ENCODE peak calls at places on chromosome 4, in seven cellular contexts. One of them, this sample, is unnamed.

GRCh38 chr4:19025031-19025430 is 1003.5 kb upstream of the LCORL start:
- DNase-seq in IMR-90: no peak
- DNase-seq in SJCRH30: no peak
- DNase-seq in NCI-H510A treated with DMSO at 0.1 percent for 48 hours: no peak
- DNase-seq in NCI-H2029: no peak
- DNase-seq in substantia nigra: no peak
- DNase-seq in stimulated activated CD4-positive, alpha-beta T cell treated with anti-CD3 and anti-CD28 coated beads, Interleukin-2, amount 100 ng/mL, for 24 hours: no peak
- DNase-seq in this sample: no peak

GRCh38 chr4:139266583-139267257 is 13.3 kb downstream of the MGARP start:
- DNase-seq in IMR-90: peak; percentile 86
- DNase-seq in SJCRH30: peak; percentile 69
- DNase-seq in NCI-H510A treated with DMSO at 0.1 percent for 48 hours: peak; percentile 5
- DNase-seq in NCI-H2029: peak; percentile 21
- DNase-seq in substantia nigra: peak; percentile 15
- DNase-seq in stimulated activated CD4-positive, alpha-beta T cell treated with anti-CD3 and anti-CD28 coated beads, Interleukin-2, amount 100 ng/mL, for 24 hours: peak; percentile 81
- DNase-seq in this sample: no peak

GRCh38 chr4:112377127-112377635 is 80.0 kb downstream of the ALPK1 start:
- DNase-seq in IMR-90: no peak
- DNase-seq in SJCRH30: no peak
- DNase-seq in NCI-H510A treated with DMSO at 0.1 percent for 48 hours: no peak
- DNase-seq in NCI-H2029: no peak
- DNase-seq in substantia nigra: no peak
- DNase-seq in stimulated activated CD4-positive, alpha-beta T cell treated with anti-CD3 and anti-CD28 coated beads, Interleukin-2, amount 100 ng/mL, for 24 hours: no peak
- DNase-seq in this sample: no peak

GRCh38 chr4:176789955-176790354 is 2.8 kb downstream of the VEGFC start:
- DNase-seq in IMR-90: peak; percentile 81
- DNase-seq in SJCRH30: peak; percentile 61
- DNase-seq in NCI-H510A treated with DMSO at 0.1 percent for 48 hours: peak; percentile 10
- DNase-seq in NCI-H2029: peak; percentile 4
- DNase-seq in substantia nigra: no peak
- DNase-seq in stimulated activated CD4-positive, alpha-beta T cell treated with anti-CD3 and anti-CD28 coated beads, Interleukin-2, amount 100 ng/mL, for 24 hours: no peak
- DNase-seq in this sample: no peak

GRCh38 chr4:110610940-110611785 is 11.7 kb downstream of the PITX2 start:
- DNase-seq in IMR-90: no peak
- DNase-seq in SJCRH30: no peak
- DNase-seq in NCI-H510A treated with DMSO at 0.1 percent for 48 hours: no peak
- DNase-seq in NCI-H2029: no peak
- DNase-seq in substantia nigra: no peak
- DNase-seq in stimulated activated CD4-positive, alpha-beta T cell treated with anti-CD3 and anti-CD28 coated beads, Interleukin-2, amount 100 ng/mL, for 24 hours: no peak
- DNase-seq in this sample: no peak

GRCh38 chr4:132982151-132982550 is 166.9 kb upstream of the PCDH10 start:
- DNase-seq in IMR-90: no peak
- DNase-seq in SJCRH30: no peak
- DNase-seq in NCI-H510A treated with DMSO at 0.1 percent for 48 hours: no peak
- DNase-seq in NCI-H2029: no peak
- DNase-seq in substantia nigra: no peak
- DNase-seq in stimulated activated CD4-positive, alpha-beta T cell treated with anti-CD3 and anti-CD28 coated beads, Interleukin-2, amount 100 ng/mL, for 24 hours: no peak
- DNase-seq in this sample: no peak

GRCh38 chr4:158821228-158822009 is 52.6 kb downstream of the FNIP2 start:
- DNase-seq in IMR-90: peak; percentile 55
- DNase-seq in SJCRH30: no peak
- DNase-seq in NCI-H510A treated with DMSO at 0.1 percent for 48 hours: no peak
- DNase-seq in NCI-H2029: no peak
- DNase-seq in substantia nigra: no peak
- DNase-seq in stimulated activated CD4-positive, alpha-beta T cell treated with anti-CD3 and anti-CD28 coated beads, Interleukin-2, amount 100 ng/mL, for 24 hours: no peak
- DNase-seq in this sample: no peak

GRCh38 chr4:153212755-153213154 is 8.5 kb downstream of the TRIM2 start:
- DNase-seq in IMR-90: no peak
- DNase-seq in SJCRH30: no peak
- DNase-seq in NCI-H510A treated with DMSO at 0.1 percent for 48 hours: no peak
- DNase-seq in NCI-H2029: no peak
- DNase-seq in substantia nigra: no peak
- DNase-seq in stimulated activated CD4-positive, alpha-beta T cell treated with anti-CD3 and anti-CD28 coated beads, Interleukin-2, amount 100 ng/mL, for 24 hours: no peak
- DNase-seq in this sample: no peak

GRCh38 chr4:150072906-150073714 is 5.1 kb upstream of the DCLK2 start:
- DNase-seq in IMR-90: peak; percentile 97
- DNase-seq in SJCRH30: no peak
- DNase-seq in NCI-H510A treated with DMSO at 0.1 percent for 48 hours: no peak
- DNase-seq in NCI-H2029: no peak
- DNase-seq in substantia nigra: no peak
- DNase-seq in stimulated activated CD4-positive, alpha-beta T cell treated with anti-CD3 and anti-CD28 coated beads, Interleukin-2, amount 100 ng/mL, for 24 hours: no peak
- DNase-seq in this sample: no peak

GRCh38 chr4:74540193-74540592 is 95.3 kb downstream of the AREG start:
- DNase-seq in IMR-90: peak; percentile 72
- DNase-seq in SJCRH30: no peak
- DNase-seq in NCI-H510A treated with DMSO at 0.1 percent for 48 hours: no peak
- DNase-seq in NCI-H2029: no peak
- DNase-seq in substantia nigra: no peak
- DNase-seq in stimulated activated CD4-positive, alpha-beta T cell treated with anti-CD3 and anti-CD28 coated beads, Interleukin-2, amount 100 ng/mL, for 24 hours: no peak
- DNase-seq in this sample: no peak

GRCh38 chr4:128228021-128228571 is 59.5 kb downstream of the PGRMC2 start:
- DNase-seq in IMR-90: no peak
- DNase-seq in SJCRH30: peak; percentile 57
- DNase-seq in NCI-H510A treated with DMSO at 0.1 percent for 48 hours: peak; percentile 87
- DNase-seq in NCI-H2029: peak; percentile 20
- DNase-seq in substantia nigra: no peak
- DNase-seq in stimulated activated CD4-positive, alpha-beta T cell treated with anti-CD3 and anti-CD28 coated beads, Interleukin-2, amount 100 ng/mL, for 24 hours: no peak
- DNase-seq in this sample: peak; percentile 50

GRCh38 chr4:37762294-37763163 is 64.0 kb upstream of the PGM2 start:
- DNase-seq in IMR-90: peak; percentile 36
- DNase-seq in SJCRH30: peak; percentile 30
- DNase-seq in NCI-H510A treated with DMSO at 0.1 percent for 48 hours: no peak
- DNase-seq in NCI-H2029: no peak
- DNase-seq in substantia nigra: no peak
- DNase-seq in stimulated activated CD4-positive, alpha-beta T cell treated with anti-CD3 and anti-CD28 coated beads, Interleukin-2, amount 100 ng/mL, for 24 hours: peak; percentile 6
- DNase-seq in this sample: no peak

GRCh38 chr4:102326951-102327350 is 18.3 kb downstream of the SLC39A8 start:
- DNase-seq in IMR-90: no peak
- DNase-seq in SJCRH30: no peak
- DNase-seq in NCI-H510A treated with DMSO at 0.1 percent for 48 hours: no peak
- DNase-seq in NCI-H2029: no peak
- DNase-seq in substantia nigra: no peak
- DNase-seq in stimulated activated CD4-positive, alpha-beta T cell treated with anti-CD3 and anti-CD28 coated beads, Interleukin-2, amount 100 ng/mL, for 24 hours: no peak
- DNase-seq in this sample: no peak

GRCh38 chr4:15718959-15719358 is 16.1 kb downstream of the BST1 start:
- DNase-seq in IMR-90: no peak
- DNase-seq in SJCRH30: no peak
- DNase-seq in NCI-H510A treated with DMSO at 0.1 percent for 48 hours: no peak
- DNase-seq in NCI-H2029: no peak
- DNase-seq in substantia nigra: no peak
- DNase-seq in stimulated activated CD4-positive, alpha-beta T cell treated with anti-CD3 and anti-CD28 coated beads, Interleukin-2, amount 100 ng/mL, for 24 hours: no peak
- DNase-seq in this sample: no peak